ENCODE peak calls at places on chromosomes 7 and 10, in six cellular contexts. U is sciatic nerve, O is GF-D8, A is HT-29, Q is HepG2, N is endothelial cell. B is an unnamed sample.

GRCh38 chr7:24755096-24755495 is 2.2 kb downstream of the GSDME start:
- DNase-seq in U (no peak), N (no peak), O (no peak), A (no peak), Q (no peak), B (no peak)

GRCh38 chr7:96430350-96430749 is 108.5 kb upstream of the SLC25A13 start:
- DNase-seq in U (no peak), Q (no peak), N (no peak), A (no peak), O (no peak), B (no peak)

GRCh38 chr7:143408686-143409551 is at the start of gene EPHA1:
- DNase-seq in N (no peak), O (no peak), U (no peak), Q (no peak), A (peak; percentile 91), B (no peak)

GRCh38 chr10:100327701-100328009 is 2.4 kb downstream of the PKD2L1 start:
- DNase-seq in N (no peak), U (no peak), Q (no peak), O (no peak), A (no peak), B (no peak)

GRCh38 chr10:80196270-80196949 is 8.9 kb downstream of the ANXA11 start:
- DNase-seq in Q (peak; percentile 90), U (no peak), A (peak; percentile 96), N (no peak), O (no peak), B (no peak)

GRCh38 chr7:2313450-2314208 is 612 bp downstream of the SNX8 start:
- DNase-seq in O (no peak), Q (no peak), U (peak; percentile 74), A (peak; percentile 62), N (no peak), B (no peak)

GRCh38 chr7:25031432-25031831 is 51.5 kb upstream of the OSBPL3 start:
- DNase-seq in N (no peak), U (no peak), Q (peak; percentile 42), O (no peak), A (no peak), B (no peak)

GRCh38 chr10:120761951-120762350 is 89.2 kb upstream of the WDR11 start:
- DNase-seq in A (no peak), Q (no peak), U (no peak), O (no peak), N (no peak), B (no peak)

GRCh38 chr7:48522692-48523091 is 351.4 kb downstream of the ABCA13 start:
- DNase-seq in A (no peak), O (no peak), Q (no peak), U (no peak), N (no peak), B (no peak)

GRCh38 chr10:110789604-110790428 is 81.9 kb upstream of the PDCD4 start:
- DNase-seq in N (no peak), U (no peak), A (no peak), Q (no peak), O (no peak), B (no peak)

GRCh38 chr7:269721-270120 is 20.2 kb upstream of the FOXL3 start:
- DNase-seq in O (no peak), N (no peak), Q (no peak), A (no peak), U (no peak), B (no peak)

GRCh38 chr7:48084727-48085432 is 4.2 kb upstream of the UPP1 start:
- DNase-seq in N (no peak), Q (peak; percentile 73), A (peak; percentile 79), O (peak; percentile 83), U (peak; percentile 77), B (peak; percentile 77)

GRCh38 chr10:126373982-126374381 is 14.3 kb downstream of the ADAM12 start:
- DNase-seq in Q (no peak), N (no peak), A (no peak), U (no peak), O (no peak), B (no peak)

B was measured in Kasumi-1.